ENCODE peak calls at places on chromosomes 3 and 15, in nine cellular contexts. O is heart right ventricle, S is right atrium auricular region, L is upper lobe of left lung, A is epithelial cell of prostate, G is brain microvascular endothelial cell, Q is HepG2, H is uterus, J is lung. Y is an unnamed sample.

GRCh38 chr3:158101330-158102218 is 4.6 kb downstream of the SHOX2 start:
- DNase-seq in O (no peak), S (no peak), L (no peak), A (no peak), G (no peak), Q (no peak), H (no peak), J (no peak), Y (no peak)

GRCh38 chr3:5021571-5022092 is 42.4 kb downstream of the BHLHE40 start:
- DNase-seq in O (no peak), S (no peak), L (no peak), A (peak; percentile 94), G (peak; percentile 64), Q (peak; percentile 25), H (no peak), J (no peak), Y (no peak)

GRCh38 chr15:60594071-60594470 is 115.1 kb upstream of the ICE2 start:
- DNase-seq in O (no peak), S (no peak), L (no peak), A (no peak), G (no peak), Q (no peak), H (no peak), J (no peak), Y (no peak)

GRCh38 chr15:42772126-42772525 is 35.2 kb upstream of the CDAN1 start:
- DNase-seq in O (peak; percentile 28), S (no peak), L (no peak), A (no peak), G (no peak), Q (no peak), H (peak; percentile 28), J (no peak), Y (no peak)

GRCh38 chr3:22980346-22980745 is 222.8 kb upstream of the UBE2E2 start:
- DNase-seq in O (no peak), S (no peak), L (no peak), A (no peak), G (peak; percentile 73), Q (no peak), H (no peak), J (no peak), Y (no peak)

GRCh38 chr3:188230962-188231361 is 77.0 kb downstream of the LPP start:
- DNase-seq in O (peak; percentile 29), S (no peak), L (no peak), A (peak; percentile 20), G (no peak), Q (no peak), H (no peak), J (no peak), Y (no peak)

GRCh38 chr3:167731393-167731792 is 3.3 kb downstream of the PDCD10 start:
- DNase-seq in O (no peak), S (no peak), L (no peak), A (no peak), G (no peak), Q (no peak), H (no peak), J (no peak), Y (no peak)

GRCh38 chr3:98985406-98985805 is 83.9 kb upstream of the DCBLD2 start:
- DNase-seq in O (no peak), S (no peak), L (no peak), A (no peak), G (no peak), Q (no peak), H (no peak), J (no peak), Y (no peak)

GRCh38 chr15:83644453-83644852 is 9.5 kb upstream of the ADAMTSL3 start:
- DNase-seq in O (no peak), S (no peak), L (no peak), A (no peak), G (no peak), Q (no peak), H (no peak), J (no peak), Y (no peak)

DNA sequence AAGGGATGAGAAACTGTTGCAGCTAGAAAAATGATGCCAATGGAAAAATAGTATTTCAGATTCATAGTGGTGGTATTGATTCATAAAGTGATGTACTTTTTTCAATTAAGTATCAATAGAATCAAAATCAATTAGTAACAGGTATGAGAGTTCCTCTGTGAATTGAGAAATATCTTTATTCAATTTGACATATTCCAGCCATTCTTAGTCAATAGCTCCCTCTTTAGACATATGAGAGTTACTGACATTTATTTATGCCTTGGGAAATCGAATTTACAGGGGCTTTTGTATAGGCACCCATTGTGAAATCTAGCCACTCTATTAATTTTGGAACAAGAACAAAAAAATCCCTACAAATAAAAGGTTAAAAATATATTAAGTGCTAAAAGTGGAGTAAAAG is 386.9 kb upstream of the CNTN3 start:
- DNase-seq in O (no peak), S (no peak), L (no peak), A (no peak), G (no peak), Q (peak; percentile 1), H (no peak), J (no peak), Y (no peak)
- H3K27ac ChIP-seq in O (no peak overlapping the region), S (no peak overlapping the region), L (no peak overlapping the region), A (no peak overlapping the region), G (no peak overlapping the region), Q (no peak overlapping the region), H (no peak overlapping the region), J (no peak overlapping the region), Y (no peak overlapping the region)

GRCh38 chr3:33716227-33716626 is 1.8 kb downstream of the CLASP2 start:
- DNase-seq in O (no peak), S (no peak), L (no peak), A (no peak), G (no peak), Q (no peak), H (no peak), J (no peak), Y (no peak)
- H3K27ac ChIP-seq in O (peak overlapping the region; percentile 98), S (no peak overlapping the region), L (no peak overlapping the region), A (no peak overlapping the region), G (no peak overlapping the region), Q (no peak overlapping the region), H (peak overlapping the region; percentile 93), J (no peak overlapping the region), Y (peak overlapping the region; percentile 51)

GRCh38 chr3:57967590-57967989 is 40.6 kb upstream of the FLNB start:
- DNase-seq in O (no peak), S (no peak), L (no peak), A (no peak), G (no peak), Q (no peak), H (no peak), J (no peak), Y (no peak)

GRCh38 chr3:57972421-57973111 is 35.7 kb upstream of the FLNB start:
- DNase-seq in O (no peak), S (no peak), L (no peak), A (no peak), G (no peak), Q (no peak), H (no peak), J (no peak), Y (no peak)

GRCh38 chr3:57966823-57967222 is 41.4 kb upstream of the FLNB start:
- DNase-seq in O (no peak), S (no peak), L (no peak), A (no peak), G (no peak), Q (no peak), H (no peak), J (no peak), Y (no peak)

GRCh38 chr3:57971975-57972374 is 36.2 kb upstream of the FLNB start:
- DNase-seq in O (peak; percentile 56), S (no peak), L (no peak), A (no peak), G (no peak), Q (no peak), H (no peak), J (no peak), Y (no peak)

DNA sequence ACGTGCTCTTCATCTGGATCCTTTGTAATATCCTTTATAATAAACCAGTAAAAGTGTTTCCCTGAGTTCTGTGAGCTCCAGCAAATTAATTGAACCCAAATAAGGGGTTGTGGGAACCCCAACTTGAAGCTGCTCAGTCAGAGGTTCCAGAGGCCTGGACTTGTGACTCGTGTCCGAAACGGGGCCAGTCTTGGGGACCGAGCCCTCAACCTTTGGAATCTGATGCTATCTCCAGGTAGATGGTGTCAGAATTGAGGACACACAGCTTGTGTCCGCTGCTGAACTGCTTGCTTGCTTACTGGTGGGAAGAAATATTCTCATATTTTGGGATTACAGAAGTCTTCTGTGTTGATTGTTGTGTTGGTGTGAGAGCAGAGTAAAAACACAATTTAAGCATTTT is 39.7 kb upstream of the FLNB start:
- DNase-seq in O (no peak), S (no peak), L (no peak), A (no peak), G (no peak), Q (no peak), H (no peak), J (no peak), Y (no peak)
- H3K27ac ChIP-seq in O (no peak overlapping the region), S (no peak overlapping the region), L (no peak overlapping the region), A (peak overlapping the region; percentile 100), G (no peak overlapping the region), Q (no peak overlapping the region), H (no peak overlapping the region), J (no peak overlapping the region), Y (no peak overlapping the region)

GRCh38 chr3:172187511-172187910 is 148.1 kb downstream of the FNDC3B start:
- DNase-seq in O (no peak), S (no peak), L (no peak), A (no peak), G (no peak), Q (no peak), H (no peak), J (no peak), Y (no peak)

GRCh38 chr3:172182797-172183196 is 143.4 kb downstream of the FNDC3B start:
- DNase-seq in O (no peak), S (no peak), L (no peak), A (no peak), G (no peak), Q (no peak), H (no peak), J (no peak), Y (no peak)

GRCh38 chr3:172186607-172187006 is 147.2 kb downstream of the FNDC3B start:
- DNase-seq in O (no peak), S (no peak), L (no peak), A (no peak), G (no peak), Q (no peak), H (no peak), J (no peak), Y (no peak)

GRCh38 chr3:172181936-172182708 is 142.7 kb downstream of the FNDC3B start:
- DNase-seq in O (no peak), S (no peak), L (no peak), A (no peak), G (peak; percentile 79), Q (no peak), H (no peak), J (no peak), Y (no peak)

DNA sequence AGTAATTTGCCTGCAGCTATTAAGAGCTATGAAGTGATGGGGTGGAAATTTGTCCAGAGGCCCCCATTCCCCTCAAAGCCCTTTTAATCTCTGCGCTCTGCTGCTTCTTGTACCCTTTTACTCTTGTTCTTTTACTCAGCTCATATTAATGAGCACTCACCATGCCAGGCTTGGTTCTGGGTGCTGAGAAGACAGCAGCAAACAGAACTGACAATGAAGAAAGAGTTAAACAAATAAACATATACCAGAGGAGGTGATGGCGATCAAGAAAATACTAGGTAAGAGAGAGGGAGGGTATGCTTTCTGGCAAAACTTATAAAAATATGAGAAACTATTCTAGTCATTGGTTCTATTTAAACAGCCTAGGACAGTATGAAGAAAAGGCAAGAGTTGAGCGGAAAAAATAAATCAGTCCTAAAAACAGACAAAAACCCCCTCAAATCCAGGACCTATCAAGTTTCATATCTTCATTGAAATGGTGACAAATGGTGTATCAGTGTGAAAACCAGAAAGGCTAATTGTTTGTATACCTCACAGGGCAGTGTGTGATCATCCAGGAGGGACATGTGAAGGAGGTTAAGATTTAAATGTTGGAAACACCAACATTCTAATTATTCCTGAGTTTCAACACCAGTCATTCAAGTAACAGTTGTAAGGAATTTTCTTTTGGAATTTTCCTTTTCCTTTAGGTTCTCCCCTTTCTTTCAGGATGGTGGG is 144.9 kb downstream of the FNDC3B start:
- DNase-seq in O (no peak), S (no peak), L (no peak), A (no peak), G (no peak), Q (no peak), H (no peak), J (no peak), Y (no peak)
- H3K27ac ChIP-seq in O (no peak overlapping the region), S (no peak overlapping the region), L (no peak overlapping the region), A (no peak overlapping the region), G (no peak overlapping the region), Q (peak overlapping the region; percentile 17), H (no peak overlapping the region), J (no peak overlapping the region), Y (no peak overlapping the region)

Y was measured in substantia nigra.